ENCODE peak calls at places on chromosomes 6 and 20, in ten cellular contexts. One of them, this sample, is unnamed.

GRCh38 chr6:36793296-36793912 is 45.8 kb downstream of the CPNE5 start:
- DNase-seq in neural crest cell: no peak
- DNase-seq in GM04503: no peak
- DNase-seq in bronchial epithelial cell: no peak
- DNase-seq in RWPE1: no peak
- DNase-seq in ELR: no peak
- DNase-seq in glomerular endothelial cell: no peak
- DNase-seq in CD8-positive, alpha-beta memory T cell: no peak
- DNase-seq in left lung: no peak
- DNase-seq in GM20000: no peak
- DNase-seq in this sample: no peak

GRCh38 chr20:54061106-54061881 is 9.1 kb downstream of the BCAS1 start:
- DNase-seq in neural crest cell: no peak
- DNase-seq in GM04503: peak; percentile 34
- DNase-seq in bronchial epithelial cell: peak; percentile 75
- DNase-seq in RWPE1: peak; percentile 73
- DNase-seq in ELR: peak; percentile 35
- DNase-seq in glomerular endothelial cell: no peak
- DNase-seq in CD8-positive, alpha-beta memory T cell: no peak
- DNase-seq in left lung: no peak
- DNase-seq in GM20000: no peak
- DNase-seq in this sample: peak; percentile 80

GRCh38 chr6:81130071-81130470 is 622.4 kb downstream of the TENT5A start:
- DNase-seq in neural crest cell: no peak
- DNase-seq in GM04503: no peak
- DNase-seq in bronchial epithelial cell: no peak
- DNase-seq in RWPE1: no peak
- DNase-seq in ELR: no peak
- DNase-seq in glomerular endothelial cell: no peak
- DNase-seq in CD8-positive, alpha-beta memory T cell: no peak
- DNase-seq in left lung: no peak
- DNase-seq in GM20000: no peak
- DNase-seq in this sample: no peak

GRCh38 chr6:51526049-51526448 is 561.4 kb downstream of the PKHD1 start:
- DNase-seq in neural crest cell: no peak
- DNase-seq in GM04503: no peak
- DNase-seq in bronchial epithelial cell: no peak
- DNase-seq in RWPE1: no peak
- DNase-seq in ELR: no peak
- DNase-seq in glomerular endothelial cell: no peak
- DNase-seq in CD8-positive, alpha-beta memory T cell: no peak
- DNase-seq in left lung: no peak
- DNase-seq in GM20000: no peak
- DNase-seq in this sample: no peak

GRCh38 chr20:46057856-46058655 is 29.0 kb downstream of the SLC12A5 start:
- DNase-seq in neural crest cell: peak; percentile 45
- DNase-seq in GM04503: no peak
- DNase-seq in bronchial epithelial cell: peak; percentile 26
- DNase-seq in RWPE1: peak; percentile 32
- DNase-seq in ELR: peak; percentile 60
- DNase-seq in glomerular endothelial cell: no peak
- DNase-seq in CD8-positive, alpha-beta memory T cell: no peak
- DNase-seq in left lung: peak; percentile 71
- DNase-seq in GM20000: peak; percentile 46
- DNase-seq in this sample: peak; percentile 58

GRCh38 chr6:106186172-106186571 is 100.0 kb downstream of the PRDM1 start:
- DNase-seq in neural crest cell: no peak
- DNase-seq in GM04503: no peak
- DNase-seq in bronchial epithelial cell: no peak
- DNase-seq in RWPE1: no peak
- DNase-seq in ELR: no peak
- DNase-seq in glomerular endothelial cell: no peak
- DNase-seq in CD8-positive, alpha-beta memory T cell: no peak
- DNase-seq in left lung: no peak
- DNase-seq in GM20000: no peak
- DNase-seq in this sample: no peak

GRCh38 chr20:53948383-53949318 is 121.7 kb downstream of the BCAS1 start:
- DNase-seq in neural crest cell: no peak
- DNase-seq in GM04503: no peak
- DNase-seq in bronchial epithelial cell: no peak
- DNase-seq in RWPE1: no peak
- DNase-seq in ELR: no peak
- DNase-seq in glomerular endothelial cell: no peak
- DNase-seq in CD8-positive, alpha-beta memory T cell: no peak
- DNase-seq in left lung: no peak
- DNase-seq in GM20000: no peak
- DNase-seq in this sample: no peak

GRCh38 chr6:36284359-36284758 is 14.5 kb downstream of the PNPLA1 start:
- DNase-seq in neural crest cell: no peak
- DNase-seq in GM04503: no peak
- DNase-seq in bronchial epithelial cell: no peak
- DNase-seq in RWPE1: no peak
- DNase-seq in ELR: no peak
- DNase-seq in glomerular endothelial cell: no peak
- DNase-seq in CD8-positive, alpha-beta memory T cell: no peak
- DNase-seq in left lung: no peak
- DNase-seq in GM20000: no peak
- DNase-seq in this sample: no peak

GRCh38 chr6:150723857-150724256 is 124.2 kb downstream of the PLEKHG1 start:
- DNase-seq in neural crest cell: no peak
- DNase-seq in GM04503: no peak
- DNase-seq in bronchial epithelial cell: no peak
- DNase-seq in RWPE1: no peak
- DNase-seq in ELR: peak; percentile 28
- DNase-seq in glomerular endothelial cell: no peak
- DNase-seq in CD8-positive, alpha-beta memory T cell: no peak
- DNase-seq in left lung: no peak
- DNase-seq in GM20000: no peak
- DNase-seq in this sample: peak; percentile 36

GRCh38 chr6:112931835-112932234 is 584.7 kb downstream of the RFPL4B start:
- DNase-seq in neural crest cell: no peak
- DNase-seq in GM04503: no peak
- DNase-seq in bronchial epithelial cell: no peak
- DNase-seq in RWPE1: no peak
- DNase-seq in ELR: peak; percentile 18
- DNase-seq in glomerular endothelial cell: no peak
- DNase-seq in CD8-positive, alpha-beta memory T cell: no peak
- DNase-seq in left lung: no peak
- DNase-seq in GM20000: no peak
- DNase-seq in this sample: no peak

GRCh38 chr20:22568872-22569344 is 15.5 kb downstream of the FOXA2 start:
- DNase-seq in neural crest cell: no peak
- DNase-seq in GM04503: no peak
- DNase-seq in bronchial epithelial cell: no peak
- DNase-seq in RWPE1: no peak
- DNase-seq in ELR: no peak
- DNase-seq in glomerular endothelial cell: no peak
- DNase-seq in CD8-positive, alpha-beta memory T cell: no peak
- DNase-seq in left lung: no peak
- DNase-seq in GM20000: no peak
- DNase-seq in this sample: no peak

GRCh38 chr6:31400467-31401289 is 2.7 kb upstream of the MICA start:
- DNase-seq in neural crest cell: peak; percentile 14
- DNase-seq in GM04503: no peak
- DNase-seq in bronchial epithelial cell: peak; percentile 46
- DNase-seq in RWPE1: peak; percentile 38
- DNase-seq in ELR: peak; percentile 80
- DNase-seq in glomerular endothelial cell: no peak
- DNase-seq in CD8-positive, alpha-beta memory T cell: peak; percentile 60
- DNase-seq in left lung: peak; percentile 88
- DNase-seq in GM20000: peak; percentile 78
- DNase-seq in this sample: peak; percentile 63

GRCh38 chr6:85574932-85575598 is 18.6 kb downstream of the SNX14 start:
- DNase-seq in neural crest cell: no peak
- DNase-seq in GM04503: no peak
- DNase-seq in bronchial epithelial cell: peak; percentile 94
- DNase-seq in RWPE1: peak; percentile 58
- DNase-seq in ELR: peak; percentile 75
- DNase-seq in glomerular endothelial cell: no peak
- DNase-seq in CD8-positive, alpha-beta memory T cell: no peak
- DNase-seq in left lung: no peak
- DNase-seq in GM20000: no peak
- DNase-seq in this sample: peak; percentile 84

GRCh38 chr6:117483645-117484016 is 1.2 kb downstream of the DCBLD1 start:
- DNase-seq in neural crest cell: no peak
- DNase-seq in GM04503: no peak
- DNase-seq in bronchial epithelial cell: peak; percentile 38
- DNase-seq in RWPE1: peak; percentile 34
- DNase-seq in ELR: peak; percentile 67
- DNase-seq in glomerular endothelial cell: no peak
- DNase-seq in CD8-positive, alpha-beta memory T cell: peak; percentile 13
- DNase-seq in left lung: no peak
- DNase-seq in GM20000: peak; percentile 68
- DNase-seq in this sample: peak; percentile 46

GRCh38 chr20:61956396-61957342 is 109.0 kb downstream of the TAF4 start:
- DNase-seq in neural crest cell: no peak
- DNase-seq in GM04503: no peak
- DNase-seq in bronchial epithelial cell: peak; percentile 8
- DNase-seq in RWPE1: no peak
- DNase-seq in ELR: no peak
- DNase-seq in glomerular endothelial cell: no peak
- DNase-seq in CD8-positive, alpha-beta memory T cell: no peak
- DNase-seq in left lung: no peak
- DNase-seq in GM20000: no peak
- DNase-seq in this sample: no peak

GRCh38 chr6:137218473-137218916 is 690 bp downstream of the IFNGR1 start:
- DNase-seq in neural crest cell: no peak
- DNase-seq in GM04503: peak; percentile 44
- DNase-seq in bronchial epithelial cell: peak; percentile 80
- DNase-seq in RWPE1: peak; percentile 61
- DNase-seq in ELR: peak; percentile 93
- DNase-seq in glomerular endothelial cell: no peak
- DNase-seq in CD8-positive, alpha-beta memory T cell: peak; percentile 51
- DNase-seq in left lung: peak; percentile 59
- DNase-seq in GM20000: peak; percentile 48
- DNase-seq in this sample: peak; percentile 78

This sample was measured in epithelial cell of esophagus.